ENCODE peak calls at places on chromosomes 5 and 9, in seven cellular contexts. One of them, this sample, is unnamed.

GRCh38 chr5:124954784-124955183 is 208.3 kb upstream of the ZNF608 start:
- DNase-seq in NCI-H1048: no peak
- DNase-seq in cerebellum: no peak
- DNase-seq in endodermal cell: no peak
- DNase-seq in stimulated activated CD4-positive, alpha-beta T cell treated with anti-CD3 and anti-CD28 coated beads, Interleukin-2, amount 100 ng/mL, for 48 hours: no peak
- DNase-seq in stimulated activated naive B cell treated with anti-CD40 and anti-IgM and Interleukin-4, amounts not matched to agents 10 μg/mL and 1 μg/mL and 100 μg/mL, for 72 hours: no peak
- DNase-seq in cardiac fibroblast: no peak
- DNase-seq in this sample: no peak

GRCh38 chr5:172636279-172637050 is 4.6 kb upstream of the NEURL1B start:
- DNase-seq in endodermal cell: no peak
- DNase-seq in cardiac fibroblast: no peak
- DNase-seq in stimulated activated CD4-positive, alpha-beta T cell treated with anti-CD3 and anti-CD28 coated beads, Interleukin-2, amount 100 ng/mL, for 48 hours: no peak
- DNase-seq in stimulated activated naive B cell treated with anti-CD40 and anti-IgM and Interleukin-4, amounts not matched to agents 10 μg/mL and 1 μg/mL and 100 μg/mL, for 72 hours: no peak
- DNase-seq in cerebellum: no peak
- DNase-seq in NCI-H1048: no peak
- DNase-seq in this sample: no peak

GRCh38 chr9:2291980-2292704 is 277.0 kb downstream of the SMARCA2 start:
- DNase-seq in cerebellum: no peak
- DNase-seq in stimulated activated naive B cell treated with anti-CD40 and anti-IgM and Interleukin-4, amounts not matched to agents 10 μg/mL and 1 μg/mL and 100 μg/mL, for 72 hours: no peak
- DNase-seq in cardiac fibroblast: peak; percentile 54
- DNase-seq in stimulated activated CD4-positive, alpha-beta T cell treated with anti-CD3 and anti-CD28 coated beads, Interleukin-2, amount 100 ng/mL, for 48 hours: no peak
- DNase-seq in endodermal cell: peak; percentile 80
- DNase-seq in NCI-H1048: no peak
- DNase-seq in this sample: no peak

GRCh38 chr5:149175346-149176113 is 34.2 kb downstream of the ABLIM3 start:
- DNase-seq in stimulated activated CD4-positive, alpha-beta T cell treated with anti-CD3 and anti-CD28 coated beads, Interleukin-2, amount 100 ng/mL, for 48 hours: no peak
- DNase-seq in cardiac fibroblast: no peak
- DNase-seq in NCI-H1048: no peak
- DNase-seq in endodermal cell: no peak
- DNase-seq in cerebellum: peak; percentile 75
- DNase-seq in stimulated activated naive B cell treated with anti-CD40 and anti-IgM and Interleukin-4, amounts not matched to agents 10 μg/mL and 1 μg/mL and 100 μg/mL, for 72 hours: no peak
- DNase-seq in this sample: no peak

GRCh38 chr5:10235350-10235749 is 14.3 kb downstream of the ATPSCKMT start:
- DNase-seq in cardiac fibroblast: peak; percentile 18
- DNase-seq in stimulated activated naive B cell treated with anti-CD40 and anti-IgM and Interleukin-4, amounts not matched to agents 10 μg/mL and 1 μg/mL and 100 μg/mL, for 72 hours: no peak
- DNase-seq in cerebellum: peak; percentile 17
- DNase-seq in NCI-H1048: no peak
- DNase-seq in endodermal cell: no peak
- DNase-seq in stimulated activated CD4-positive, alpha-beta T cell treated with anti-CD3 and anti-CD28 coated beads, Interleukin-2, amount 100 ng/mL, for 48 hours: no peak
- DNase-seq in this sample: no peak

GRCh38 chr5:43316421-43316820 is 3.2 kb upstream of the HMGCS1 start:
- DNase-seq in endodermal cell: no peak
- DNase-seq in cerebellum: no peak
- DNase-seq in NCI-H1048: no peak
- DNase-seq in stimulated activated naive B cell treated with anti-CD40 and anti-IgM and Interleukin-4, amounts not matched to agents 10 μg/mL and 1 μg/mL and 100 μg/mL, for 72 hours: no peak
- DNase-seq in cardiac fibroblast: no peak
- DNase-seq in stimulated activated CD4-positive, alpha-beta T cell treated with anti-CD3 and anti-CD28 coated beads, Interleukin-2, amount 100 ng/mL, for 48 hours: no peak
- DNase-seq in this sample: no peak

GRCh38 chr5:91166040-91166807 is 216.9 kb downstream of the ARRDC3 start:
- DNase-seq in stimulated activated naive B cell treated with anti-CD40 and anti-IgM and Interleukin-4, amounts not matched to agents 10 μg/mL and 1 μg/mL and 100 μg/mL, for 72 hours: no peak
- DNase-seq in stimulated activated CD4-positive, alpha-beta T cell treated with anti-CD3 and anti-CD28 coated beads, Interleukin-2, amount 100 ng/mL, for 48 hours: no peak
- DNase-seq in NCI-H1048: no peak
- DNase-seq in cardiac fibroblast: peak; percentile 87
- DNase-seq in endodermal cell: no peak
- DNase-seq in cerebellum: no peak
- DNase-seq in this sample: no peak

GRCh38 chr5:140312067-140312790 is 9.3 kb upstream of the PFDN1 start:
- DNase-seq in cardiac fibroblast: peak; percentile 99
- DNase-seq in cerebellum: no peak
- DNase-seq in endodermal cell: peak; percentile 72
- DNase-seq in stimulated activated CD4-positive, alpha-beta T cell treated with anti-CD3 and anti-CD28 coated beads, Interleukin-2, amount 100 ng/mL, for 48 hours: no peak
- DNase-seq in stimulated activated naive B cell treated with anti-CD40 and anti-IgM and Interleukin-4, amounts not matched to agents 10 μg/mL and 1 μg/mL and 100 μg/mL, for 72 hours: no peak
- DNase-seq in NCI-H1048: no peak
- DNase-seq in this sample: no peak

GRCh38 chr5:17394086-17394485 is 103.9 kb upstream of the TAF11L2 start:
- DNase-seq in endodermal cell: no peak
- DNase-seq in cardiac fibroblast: no peak
- DNase-seq in stimulated activated naive B cell treated with anti-CD40 and anti-IgM and Interleukin-4, amounts not matched to agents 10 μg/mL and 1 μg/mL and 100 μg/mL, for 72 hours: no peak
- DNase-seq in stimulated activated CD4-positive, alpha-beta T cell treated with anti-CD3 and anti-CD28 coated beads, Interleukin-2, amount 100 ng/mL, for 48 hours: no peak
- DNase-seq in NCI-H1048: no peak
- DNase-seq in cerebellum: no peak
- DNase-seq in this sample: no peak

GRCh38 chr5:157106668-157107461 is 2.0 kb downstream of the HAVCR2 start:
- DNase-seq in endodermal cell: no peak
- DNase-seq in cerebellum: no peak
- DNase-seq in NCI-H1048: no peak
- DNase-seq in cardiac fibroblast: no peak
- DNase-seq in stimulated activated CD4-positive, alpha-beta T cell treated with anti-CD3 and anti-CD28 coated beads, Interleukin-2, amount 100 ng/mL, for 48 hours: no peak
- DNase-seq in stimulated activated naive B cell treated with anti-CD40 and anti-IgM and Interleukin-4, amounts not matched to agents 10 μg/mL and 1 μg/mL and 100 μg/mL, for 72 hours: peak; percentile 13
- DNase-seq in this sample: no peak

GRCh38 chr9:114272739-114273431 is 50.0 kb upstream of the ORM1 start:
- DNase-seq in stimulated activated naive B cell treated with anti-CD40 and anti-IgM and Interleukin-4, amounts not matched to agents 10 μg/mL and 1 μg/mL and 100 μg/mL, for 72 hours: no peak
- DNase-seq in cerebellum: peak; percentile 89
- DNase-seq in stimulated activated CD4-positive, alpha-beta T cell treated with anti-CD3 and anti-CD28 coated beads, Interleukin-2, amount 100 ng/mL, for 48 hours: no peak
- DNase-seq in endodermal cell: peak; percentile 40
- DNase-seq in cardiac fibroblast: no peak
- DNase-seq in NCI-H1048: no peak
- DNase-seq in this sample: no peak

GRCh38 chr5:144468542-144468941 is 297.9 kb downstream of the KCTD16 start:
- DNase-seq in cardiac fibroblast: peak; percentile 36
- DNase-seq in stimulated activated naive B cell treated with anti-CD40 and anti-IgM and Interleukin-4, amounts not matched to agents 10 μg/mL and 1 μg/mL and 100 μg/mL, for 72 hours: no peak
- DNase-seq in cerebellum: no peak
- DNase-seq in stimulated activated CD4-positive, alpha-beta T cell treated with anti-CD3 and anti-CD28 coated beads, Interleukin-2, amount 100 ng/mL, for 48 hours: no peak
- DNase-seq in endodermal cell: no peak
- DNase-seq in NCI-H1048: no peak
- DNase-seq in this sample: no peak

GRCh38 chr9:4262735-4263141 is 37.1 kb downstream of the GLIS3 start:
- DNase-seq in stimulated activated naive B cell treated with anti-CD40 and anti-IgM and Interleukin-4, amounts not matched to agents 10 μg/mL and 1 μg/mL and 100 μg/mL, for 72 hours: no peak
- DNase-seq in cardiac fibroblast: peak; percentile 92
- DNase-seq in cerebellum: no peak
- DNase-seq in stimulated activated CD4-positive, alpha-beta T cell treated with anti-CD3 and anti-CD28 coated beads, Interleukin-2, amount 100 ng/mL, for 48 hours: no peak
- DNase-seq in endodermal cell: peak; percentile 68
- DNase-seq in NCI-H1048: no peak
- DNase-seq in this sample: no peak

GRCh38 chr9:87891754-87892153 is 9.1 kb downstream of the SPATA31E1 start:
- DNase-seq in NCI-H1048: no peak
- DNase-seq in endodermal cell: no peak
- DNase-seq in cardiac fibroblast: peak; percentile 5
- DNase-seq in stimulated activated CD4-positive, alpha-beta T cell treated with anti-CD3 and anti-CD28 coated beads, Interleukin-2, amount 100 ng/mL, for 48 hours: no peak
- DNase-seq in cerebellum: no peak
- DNase-seq in stimulated activated naive B cell treated with anti-CD40 and anti-IgM and Interleukin-4, amounts not matched to agents 10 μg/mL and 1 μg/mL and 100 μg/mL, for 72 hours: no peak
- DNase-seq in this sample: no peak

GRCh38 chr9:124860582-124861341 is 995 bp downstream of the RPL35 start:
- DNase-seq in stimulated activated CD4-positive, alpha-beta T cell treated with anti-CD3 and anti-CD28 coated beads, Interleukin-2, amount 100 ng/mL, for 48 hours: no peak
- DNase-seq in cerebellum: no peak
- DNase-seq in endodermal cell: no peak
- DNase-seq in cardiac fibroblast: no peak
- DNase-seq in stimulated activated naive B cell treated with anti-CD40 and anti-IgM and Interleukin-4, amounts not matched to agents 10 μg/mL and 1 μg/mL and 100 μg/mL, for 72 hours: no peak
- DNase-seq in NCI-H1048: no peak
- DNase-seq in this sample: no peak

This sample was measured in brain pericyte.